ENCODE peak calls at places on chromosomes 13 and 19, in five cellular contexts. G is kidney tubule cell, Z is T-helper 22 cell, M is NAMALWA, R is HT1080. W is an unnamed sample.

GRCh38 chr13:80666782-80667537 is 326.0 kb upstream of the SPRY2 start:
- DNase-seq in G (no peak), Z (no peak), M (no peak), R (no peak), W (no peak)

GRCh38 chr19:17219286-17219685 is 4.1 kb downstream of the USE1 start:
- DNase-seq in G (no peak), Z (no peak), M (no peak), R (no peak), W (no peak)

GRCh38 chr19:38378866-38379265 is 4.5 kb downstream of the PSMD8 start:
- DNase-seq in G (peak; percentile 39), Z (no peak), M (no peak), R (no peak), W (no peak)

GRCh38 chr19:32219881-32220552 is 125.4 kb upstream of the ZNF507 start:
- DNase-seq in G (no peak), Z (no peak), M (no peak), R (no peak), W (no peak)

GRCh38 chr13:44969858-44970484 is 19.3 kb downstream of the NUFIP1 start:
- DNase-seq in G (peak; percentile 58), Z (no peak), M (peak; percentile 56), R (peak; percentile 57), W (peak; percentile 16)

GRCh38 chr13:41224113-41225110 is 30.0 kb upstream of the KBTBD7 start:
- DNase-seq in G (peak; percentile 78), Z (no peak), M (no peak), R (peak; percentile 68), W (no peak)

GRCh38 chr19:3154957-3155736 is 19.3 kb downstream of the GNA15 start:
- DNase-seq in G (peak; percentile 84), Z (peak; percentile 93), M (peak; percentile 69), R (peak; percentile 99), W (peak; percentile 95)

GRCh38 chr13:30576528-30576927 is 41.2 kb upstream of the USPL1 start:
- DNase-seq in G (peak; percentile 78), Z (peak; percentile 61), M (no peak), R (peak; percentile 32), W (peak; percentile 57)

GRCh38 chr13:100491164-100491847 is 97.3 kb downstream of the GGACT start:
- DNase-seq in G (no peak), Z (no peak), M (no peak), R (no peak), W (no peak)

GRCh38 chr13:73657821-73658540 is 476.2 kb downstream of the KLF12 start:
- DNase-seq in G (no peak), Z (no peak), M (no peak), R (peak; percentile 47), W (no peak)

GRCh38 chr19:12495002-12495802 is 10.6 kb upstream of the ZNF709 start:
- DNase-seq in G (peak; percentile 95), Z (peak; percentile 81), M (peak; percentile 70), R (peak; percentile 49), W (peak; percentile 84)

GRCh38 chr13:45873491-45874360 is 22.2 kb upstream of the SIAH3 start:
- DNase-seq in G (peak; percentile 91), Z (no peak), M (no peak), R (peak; percentile 90), W (no peak)

GRCh38 chr19:4556574-4557185 is 2.8 kb downstream of the SEMA6B start:
- DNase-seq in G (no peak), Z (no peak), M (peak; percentile 65), R (no peak), W (no peak)

GRCh38 chr13:30892966-30893365 is 13.1 kb upstream of the MEDAG start:
- DNase-seq in G (peak; percentile 26), Z (no peak), M (peak; percentile 65), R (peak; percentile 60), W (peak; percentile 21)

GRCh38 chr13:51585234-51585672 is 991 bp downstream of the WDFY2 start:
- DNase-seq in G (no peak), Z (no peak), M (peak; percentile 43), R (no peak), W (no peak)

GRCh38 chr13:99931462-99931861 is 40.1 kb downstream of the ZIC5 start:
- DNase-seq in G (no peak), Z (no peak), M (no peak), R (no peak), W (no peak)

GRCh38 chr19:3565177-3565576 is 7.6 kb upstream of the HMG20B start:
- DNase-seq in G (peak; percentile 66), Z (no peak), M (no peak), R (peak; percentile 92), W (peak; percentile 66)

GRCh38 chr19:56119585-56119978 is 1.5 kb downstream of the ZNF787 start:
- DNase-seq in G (peak; percentile 77), Z (no peak), M (no peak), R (no peak), W (no peak)

GRCh38 chr13:78228940-78229339 is 310.3 kb upstream of the EDNRB start:
- DNase-seq in G (no peak), Z (no peak), M (no peak), R (peak; percentile 34), W (peak; percentile 33)

GRCh38 chr19:33430674-33431277 is 57.3 kb downstream of the CEBPG start:
- DNase-seq in G (peak; percentile 51), Z (peak; percentile 34), M (peak; percentile 75), R (peak; percentile 60), W (peak; percentile 69)

GRCh38 chr13:112096959-112097358 is 30.0 kb downstream of the SOX1 start:
- DNase-seq in G (no peak), Z (no peak), M (no peak), R (no peak), W (no peak)